ENCODE peak calls at places on chromosomes 16 and 17, in four cellular contexts. U is WTC11, Z is HepG2, E is K562. M is an unnamed sample.

GRCh38 chr17:63834431-63835166 is 7.1 kb upstream of the FTSJ3 start:
- DNase-seq in E (peak), Z (peak), U (peak), M (peak)

GRCh38 chr17:63452979-63453551 is 7.0 kb upstream of the CYB561 start:
- DNase-seq in Z (no peak), E (no peak), U (no peak), M (no peak)

GRCh38 chr16:4190934-4191333 is 50.9 kb downstream of the SRL start:
- DNase-seq in U (no peak), Z (no peak), E (no peak), M (no peak)

GRCh38 chr17:48577946-48578615 is at the start of gene HOXB4:
- DNase-seq in E (peak), Z (no peak), U (peak), M (no peak)

GRCh38 chr17:29138184-29138955 is 41.8 kb downstream of the MYO18A start:
- DNase-seq in Z (no peak), U (no peak), E (no peak), M (no peak)

GRCh38 chr17:8991514-8992285 is 26.2 kb upstream of the PIK3R5 start:
- DNase-seq in E (peak), U (peak), Z (peak), M (peak)

GRCh38 chr17:13417551-13417950 is 184.2 kb downstream of the HS3ST3A1 start:
- DNase-seq in U (no peak), Z (no peak), E (no peak), M (no peak)

GRCh38 chr17:688100-688989 is 26.3 kb downstream of the VPS53 start:
- DNase-seq in Z (peak), U (peak), E (no peak), M (no peak)

GRCh38 chr16:14629919-14630619 is at the start of gene PARN:
- DNase-seq in U (peak), E (peak), Z (peak), M (peak)

GRCh38 chr16:2085669-2086068 is 37.9 kb downstream of the TSC2 start:
- DNase-seq in E (no peak), U (no peak), Z (no peak), M (no peak)

GRCh38 chr17:27623578-27623977 is 7.4 kb upstream of the LGALS9 start:
- DNase-seq in U (no peak), E (no peak), Z (no peak), M (no peak)

GRCh38 chr17:64057701-64058263 is 37.3 kb upstream of the ICAM2 start:
- DNase-seq in U (no peak), E (no peak), Z (peak), M (no peak)

GRCh38 chr16:28193530-28194423 is 18.0 kb downstream of the XPO6 start:
- DNase-seq in E (no peak), Z (no peak), U (no peak), M (no peak)

GRCh38 chr17:3927628-3928010 is 11.4 kb upstream of the P2RX1 start:
- DNase-seq in E (no peak), Z (no peak), U (no peak), M (no peak)

GRCh38 chr16:57938936-57939871 is 31.7 kb downstream of the CNGB1 start:
- DNase-seq in Z (peak), U (no peak), E (no peak), M (no peak)
- TF ChIP-seq ELF4 in Z (no peak), U (no peak), E (no peak), M (no peak)

GRCh38 chr17:10115536-10115932 is 82.9 kb downstream of the GAS7 start:
- DNase-seq in E (no peak), U (no peak), Z (no peak), M (no peak)

GRCh38 chr17:10116267-10116666 is 82.1 kb downstream of the GAS7 start:
- DNase-seq in Z (no peak), E (no peak), U (no peak), M (no peak)

GRCh38 chr17:10116676-10117075 is 81.7 kb downstream of the GAS7 start:
- DNase-seq in U (no peak), E (no peak), Z (no peak), M (no peak)

GRCh38 chr17:10117085-10117484 is 81.3 kb downstream of the GAS7 start:
- DNase-seq in Z (no peak), E (no peak), U (no peak), M (no peak)

DNA sequence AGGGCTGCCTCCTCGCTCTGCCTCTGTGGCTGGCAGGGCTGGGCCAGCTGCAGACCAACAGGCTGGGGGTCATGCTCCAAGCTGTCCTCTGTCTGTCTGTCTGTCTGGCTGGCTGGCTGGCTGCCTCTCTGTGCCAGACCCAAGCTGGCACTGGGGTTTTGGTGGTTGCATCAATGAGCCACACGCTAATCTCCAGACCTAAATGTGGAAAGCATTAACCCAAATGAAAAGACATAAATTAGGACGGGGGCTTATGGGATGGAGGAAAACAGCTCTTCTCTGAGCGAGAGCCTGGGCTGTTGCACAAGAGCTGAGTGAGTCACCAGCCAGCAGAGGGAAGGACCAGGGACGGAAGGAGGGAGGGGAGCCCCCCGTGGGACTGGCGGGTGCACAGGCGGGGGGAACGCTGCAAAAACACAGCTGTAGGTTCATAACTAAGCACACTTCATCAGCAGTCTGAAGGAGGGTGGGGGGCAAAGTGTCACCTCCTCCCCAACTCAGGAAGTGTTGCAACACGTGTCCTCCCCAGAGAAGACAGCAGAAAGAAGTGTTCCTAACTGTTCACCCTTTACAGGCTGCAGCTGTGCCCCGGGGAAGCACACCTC is 83.4 kb downstream of the GAS7 start:
- DNase-seq in U (no peak), E (no peak), Z (no peak), M (no peak)
- TF ChIP-seq ELF4 in U (no peak), E (no peak), Z (no peak), M (no peak)

GRCh38 chr17:74757931-74758845 is 9.8 kb downstream of the NHERF1 start:
- DNase-seq in U (no peak), Z (no peak), E (no peak), M (no peak)

GRCh38 chr17:74759941-74760340 is 11.5 kb downstream of the NHERF1 start:
- DNase-seq in U (peak), Z (no peak), E (peak), M (no peak)

GRCh38 chr17:74759243-74759801 is 10.9 kb downstream of the NHERF1 start:
- DNase-seq in Z (no peak), U (no peak), E (no peak), M (no peak)

GRCh38 chr17:74757502-74757901 is 9.1 kb downstream of the NHERF1 start:
- DNase-seq in Z (no peak), U (no peak), E (no peak), M (no peak)

DNA sequence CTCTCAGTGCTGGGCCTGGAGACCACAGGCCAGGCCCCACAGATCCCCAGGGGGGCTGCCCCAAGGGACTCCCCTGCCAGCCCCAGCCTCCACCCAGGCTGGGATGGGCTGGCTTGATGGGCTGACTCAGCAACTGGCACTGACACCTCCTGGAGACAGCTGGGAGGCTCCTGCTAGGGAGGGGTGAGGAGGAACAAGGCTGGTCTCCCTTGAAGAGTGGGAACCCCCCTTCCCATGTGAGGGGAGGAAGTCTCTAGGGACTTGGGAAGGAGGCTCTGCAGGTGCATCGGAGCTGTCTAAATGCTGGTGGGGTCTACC is 10.4 kb downstream of the NHERF1 start:
- DNase-seq in E (no peak), Z (no peak), U (no peak), M (no peak)
- TF ChIP-seq ELF4 in E (no peak), Z (no peak), U (no peak), M (no peak)

GRCh38 chr17:58568050-58568830 is 53.8 kb upstream of the MTMR4 start:
- DNase-seq in E (no peak), U (no peak), Z (no peak), M (no peak)

GRCh38 chr17:58564971-58565370 is 50.5 kb upstream of the MTMR4 start:
- DNase-seq in Z (no peak), E (no peak), U (no peak), M (no peak)

GRCh38 chr17:58569216-58569615 is 54.8 kb upstream of the MTMR4 start:
- DNase-seq in U (no peak), E (no peak), Z (no peak), M (no peak)

GRCh38 chr17:58570758-58571157 is 56.3 kb upstream of the MTMR4 start:
- DNase-seq in U (no peak), E (no peak), Z (no peak), M (no peak)

GRCh38 chr17:58565389-58566311 is 51.2 kb upstream of the MTMR4 start:
- DNase-seq in U (peak), E (no peak), Z (no peak), M (no peak)
- TF ChIP-seq ELF4 in U (no peak), E (no peak), Z (no peak), M (no peak)

GRCh38 chr16:10218490-10219206 is 36.4 kb upstream of the GRIN2A start:
- DNase-seq in U (no peak), E (no peak), Z (no peak), M (no peak)

GRCh38 chr16:10213748-10214147 is 31.5 kb upstream of the GRIN2A start:
- DNase-seq in Z (no peak), U (no peak), E (no peak), M (no peak)

GRCh38 chr16:10225653-10226052 is 43.4 kb upstream of the GRIN2A start:
- DNase-seq in Z (no peak), U (no peak), E (no peak), M (no peak)

GRCh38 chr16:10220942-10221341 is 38.7 kb upstream of the GRIN2A start:
- DNase-seq in U (no peak), E (no peak), Z (no peak), M (no peak)

DNA sequence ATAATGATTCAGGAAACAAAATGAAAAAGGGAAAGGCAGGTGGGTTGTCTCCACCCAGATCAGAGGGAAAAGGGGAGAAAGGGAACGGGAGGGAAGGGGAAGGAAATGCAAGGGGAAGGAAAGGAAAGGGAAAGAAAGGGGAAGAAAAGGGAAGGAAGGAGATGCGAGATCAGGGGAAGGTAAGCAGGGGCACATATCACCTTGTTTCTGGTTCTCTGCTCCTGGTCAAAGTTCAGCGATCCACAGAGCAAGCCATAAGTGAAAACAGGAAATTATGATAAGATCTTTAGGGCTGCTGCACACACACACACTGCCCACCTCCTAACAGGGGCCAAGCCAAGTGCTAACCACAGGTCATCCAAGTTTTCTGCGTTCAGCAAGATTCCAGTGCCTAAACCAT is 37.5 kb upstream of the GRIN2A start:
- DNase-seq in U (no peak), E (no peak), Z (peak), M (no peak)
- TF ChIP-seq ELF4 in U (no peak), E (no peak), Z (peak), M (no peak)

DNA sequence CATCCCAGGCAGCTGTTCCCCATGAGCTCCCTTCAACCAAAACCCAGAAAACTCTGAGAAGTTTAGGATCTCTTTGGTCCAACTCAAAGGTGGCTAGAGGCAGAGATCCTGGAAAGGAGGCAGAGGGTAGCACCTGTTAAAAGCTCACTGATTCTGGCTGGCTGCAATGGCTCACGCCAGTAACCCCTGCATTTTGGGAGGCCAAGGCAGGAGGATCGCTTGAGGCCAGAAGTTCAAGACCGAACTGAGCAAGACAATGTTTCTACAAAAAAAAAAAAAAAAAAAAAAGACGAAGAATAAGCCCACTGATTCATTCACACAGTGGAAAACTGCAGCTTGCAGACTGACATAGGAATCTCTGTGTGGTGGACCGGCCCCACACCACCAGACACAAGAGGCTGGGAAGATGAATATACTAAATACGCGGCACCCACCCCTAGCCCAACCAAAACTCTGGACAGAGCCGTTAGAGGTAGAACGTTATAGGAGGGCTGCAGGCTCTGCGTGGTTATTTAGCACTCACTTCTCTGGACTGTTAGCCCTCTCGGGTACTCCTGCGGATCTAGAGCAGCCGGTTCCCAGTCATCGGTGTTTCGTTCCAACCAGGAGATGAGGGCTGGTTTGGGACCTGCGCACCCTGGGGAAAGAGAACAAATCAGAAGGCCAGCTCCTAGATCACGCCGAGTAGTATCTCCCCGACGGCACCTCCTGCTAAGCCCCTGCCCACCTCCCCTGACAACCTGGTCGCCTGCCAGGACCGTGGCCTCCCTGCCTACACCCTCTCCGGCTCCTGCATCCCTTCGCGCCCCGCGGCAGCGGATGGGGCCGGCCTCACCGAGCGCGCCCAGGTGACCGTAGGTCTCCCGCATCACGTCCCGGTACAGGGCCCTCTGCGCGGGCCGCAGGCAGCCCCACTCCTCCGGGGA is 924 bp downstream of the ZNF689 start:
- DNase-seq in U (peak), Z (no peak), E (peak), M (peak)
- TF ChIP-seq ELF4 in U (no peak), Z (no peak), E (no peak), M (no peak)

M was measured in HEK293T.